ENCODE peak calls at places on chromosome 20, in four cellular contexts. F is COLO829; S is natural killer cell treated with Interleukin-12 subunit alpha and Interleukin-12 subunit beta and Interleukin-15 and Interleukin-18, amount 100 ng/mL, for 72 hours; H is HTR-8/SVneo. X is an unnamed sample.

GRCh38 chr20:25306991-25307903 is 59.4 kb downstream of the PYGB start:
- DNase-seq in F (no peak), S (no peak), H (no peak), X (no peak)

GRCh38 chr20:36601546-36601945 is 4.0 kb upstream of the RAB5IF start:
- DNase-seq in S (no peak), H (no peak), F (no peak), X (no peak)

GRCh38 chr20:40589581-40589980 is 99.5 kb downstream of the MAFB start:
- DNase-seq in H (no peak), F (no peak), S (no peak), X (no peak)

GRCh38 chr20:21156266-21156665 is 30.4 kb downstream of the KIZ start:
- DNase-seq in F (no peak), H (peak; percentile 32), S (no peak), X (no peak)

GRCh38 chr20:57688864-57689263 is 21.0 kb downstream of the PMEPA1 start:
- DNase-seq in H (no peak), S (no peak), F (no peak), X (no peak)

GRCh38 chr20:24799971-24800580 is 149.0 kb upstream of the CST7 start:
- DNase-seq in S (no peak), F (no peak), H (no peak), X (no peak)

GRCh38 chr20:58905236-58905635 is 52.7 kb downstream of the GNAS start:
- DNase-seq in S (no peak), F (no peak), H (no peak), X (no peak)

GRCh38 chr20:62618622-62619529 is 23.4 kb upstream of the SLCO4A1 start:
- DNase-seq in S (peak; percentile 92), F (no peak), H (no peak), X (no peak)

GRCh38 chr20:38369387-38369786 is 23.1 kb downstream of the LBP start:
- DNase-seq in H (no peak), F (peak; percentile 29), S (no peak), X (no peak)

GRCh38 chr20:63737690-63737939 is 1.2 kb downstream of the LIME1 start:
- DNase-seq in F (no peak), S (no peak), H (no peak), X (no peak)

GRCh38 chr20:57826731-57827287 is 117.0 kb upstream of the PMEPA1 start:
- DNase-seq in F (no peak), H (no peak), S (no peak), X (no peak)

GRCh38 chr20:2655331-2656116 is 3.1 kb downstream of the NOP56 start:
- DNase-seq in H (no peak), S (no peak), F (no peak), X (no peak)

GRCh38 chr20:8082999-8083398 is 49.1 kb upstream of the PLCB1 start:
- DNase-seq in F (no peak), S (no peak), H (no peak), X (no peak)

GRCh38 chr20:50277064-50277415 is 86.4 kb downstream of the CEBPB start:
- DNase-seq in S (no peak), F (no peak), H (no peak), X (no peak)

GRCh38 chr20:51132286-51132810 is 109.4 kb upstream of the KCNG1 start:
- DNase-seq in F (no peak), H (no peak), S (no peak), X (no peak)

GRCh38 chr20:47466193-47466592 is 35.5 kb upstream of the NCOA3 start:
- DNase-seq in H (no peak), S (no peak), F (no peak), X (no peak)

GRCh38 chr20:53071833-53072232 is 99.7 kb downstream of the TSHZ2 start:
- DNase-seq in S (no peak), F (no peak), H (no peak), X (no peak)